ENCODE peak calls at places on chromosomes 2 and 18, in seven cellular contexts. One of them, this sample, is unnamed.

GRCh38 chr2:121018136-121019057 is 266.6 kb downstream of the TFCP2L1 start:
- DNase-seq in HCT116: no peak
- DNase-seq in SK-N-SH: no peak
- DNase-seq in GM12878: no peak
- DNase-seq in H1: peak; percentile 77
- DNase-seq in HepG2: no peak
- DNase-seq in K562: peak; percentile 63
- DNase-seq in this sample: no peak

GRCh38 chr2:200575957-200576356 is 9.9 kb upstream of the AOX1 start:
- DNase-seq in HCT116: no peak
- DNase-seq in SK-N-SH: no peak
- DNase-seq in GM12878: no peak
- DNase-seq in H1: no peak
- DNase-seq in HepG2: no peak
- DNase-seq in K562: no peak
- DNase-seq in this sample: no peak

GRCh38 chr2:140643761-140644187 is 1487.0 kb downstream of the LRP1B start:
- DNase-seq in HCT116: no peak
- DNase-seq in SK-N-SH: no peak
- DNase-seq in GM12878: no peak
- DNase-seq in H1: no peak
- DNase-seq in HepG2: no peak
- DNase-seq in K562: no peak
- DNase-seq in this sample: no peak

GRCh38 chr2:172806426-172807008 is 70.9 kb downstream of the RAPGEF4 start:
- DNase-seq in HCT116: peak; percentile 37
- DNase-seq in SK-N-SH: peak; percentile 50
- DNase-seq in GM12878: no peak
- DNase-seq in H1: no peak
- DNase-seq in HepG2: peak; percentile 42
- DNase-seq in K562: peak; percentile 23
- DNase-seq in this sample: peak; percentile 46

GRCh38 chr18:59509477-59510173 is 150.6 kb upstream of the LMAN1 start:
- DNase-seq in HCT116: no peak
- DNase-seq in SK-N-SH: no peak
- DNase-seq in GM12878: no peak
- DNase-seq in H1: no peak
- DNase-seq in HepG2: no peak
- DNase-seq in K562: no peak
- DNase-seq in this sample: no peak

GRCh38 chr2:133077259-133077822 is 407.3 kb upstream of the LYPD1 start:
- DNase-seq in HCT116: no peak
- DNase-seq in SK-N-SH: no peak
- DNase-seq in GM12878: no peak
- DNase-seq in H1: no peak
- DNase-seq in HepG2: no peak
- DNase-seq in K562: no peak
- DNase-seq in this sample: no peak

GRCh38 chr2:37923308-37924055 is 1.6 kb upstream of the RMDN2 start:
- DNase-seq in HCT116: no peak
- DNase-seq in SK-N-SH: no peak
- DNase-seq in GM12878: no peak
- DNase-seq in H1: no peak
- DNase-seq in HepG2: peak; percentile 39
- DNase-seq in K562: no peak
- DNase-seq in this sample: no peak

GRCh38 chr2:217924346-217924901 is 78.4 kb downstream of the TNS1 start:
- DNase-seq in HCT116: no peak
- DNase-seq in SK-N-SH: no peak
- DNase-seq in GM12878: no peak
- DNase-seq in H1: no peak
- DNase-seq in HepG2: no peak
- DNase-seq in K562: no peak
- DNase-seq in this sample: no peak

GRCh38 chr2:33292981-33293586 is 183.4 kb upstream of the RASGRP3 start:
- DNase-seq in HCT116: no peak
- DNase-seq in SK-N-SH: no peak
- DNase-seq in GM12878: no peak
- DNase-seq in H1: no peak
- DNase-seq in HepG2: no peak
- DNase-seq in K562: no peak
- DNase-seq in this sample: no peak

GRCh38 chr2:55168221-55169154 is 63.6 kb downstream of the CLHC1 start:
- DNase-seq in HCT116: peak; percentile 29
- DNase-seq in SK-N-SH: peak; percentile 52
- DNase-seq in GM12878: no peak
- DNase-seq in H1: no peak
- DNase-seq in HepG2: peak; percentile 70
- DNase-seq in K562: no peak
- DNase-seq in this sample: peak; percentile 40

DNA sequence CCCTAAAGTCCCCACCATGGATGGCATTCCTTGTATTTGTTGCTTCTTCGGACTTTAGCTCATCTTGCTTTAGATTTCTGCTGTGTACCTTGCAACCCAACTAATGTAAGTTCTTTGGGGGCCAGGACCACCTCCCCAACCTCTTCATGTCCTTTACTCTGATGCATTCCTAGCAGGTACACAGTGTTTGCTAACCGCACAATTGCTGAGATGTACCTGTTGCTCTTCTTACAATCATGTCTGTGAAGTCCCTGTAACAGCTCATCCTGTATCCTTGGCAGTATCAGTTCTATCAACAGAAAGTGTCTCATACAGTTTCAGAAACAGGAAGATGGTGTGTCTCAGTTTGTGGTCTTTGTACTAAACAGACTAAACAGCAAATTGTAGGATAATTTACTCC is 24.1 kb downstream of the ST8SIA3 start:
- DNase-seq in HCT116: no peak
- DNase-seq in SK-N-SH: no peak
- DNase-seq in GM12878: no peak
- DNase-seq in H1: no peak
- DNase-seq in HepG2: no peak
- DNase-seq in K562: no peak
- DNase-seq in this sample: no peak
- H3K4me1 ChIP-seq in HCT116: no peaks in the 10 kb centered on the region
- H3K4me1 ChIP-seq in SK-N-SH: no peaks in the 10 kb centered on the region
- H3K4me1 ChIP-seq in GM12878: no peaks in the 10 kb centered on the region
- H3K4me1 ChIP-seq in H1: no peaks in the 10 kb centered on the region
- H3K4me1 ChIP-seq in HepG2: no peaks in the 10 kb centered on the region
- H3K4me1 ChIP-seq in K562: no peaks in the 10 kb centered on the region
- H3K4me1 ChIP-seq in this sample: no peaks in the 10 kb centered on the region

DNA sequence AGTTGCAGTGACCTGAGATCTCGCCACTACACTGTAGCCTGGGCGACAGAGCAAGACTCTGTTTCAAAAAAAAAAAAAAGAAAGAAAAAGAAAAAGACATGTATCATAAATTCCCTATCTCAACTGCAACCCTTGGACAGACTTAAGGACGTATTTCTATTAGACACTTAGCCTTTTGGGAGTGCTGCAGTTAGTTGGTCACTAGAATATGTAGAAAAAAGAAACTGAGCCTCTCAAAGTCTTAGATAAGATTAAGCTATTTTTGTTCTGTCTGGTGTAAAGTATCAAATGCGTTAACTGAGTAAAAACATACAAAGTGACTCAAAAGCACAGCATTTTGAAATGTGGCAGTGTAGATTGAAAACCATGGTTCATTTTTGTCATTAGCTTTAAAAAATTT is 7.3 kb downstream of the NBEAL1 start:
- DNase-seq in HCT116: no peak
- DNase-seq in SK-N-SH: no peak
- DNase-seq in GM12878: no peak
- DNase-seq in H1: no peak
- DNase-seq in HepG2: no peak
- DNase-seq in K562: no peak
- DNase-seq in this sample: no peak
- TF ChIP-seq YY1 in HCT116: no peak
- TF ChIP-seq YY1 in SK-N-SH: no peak
- TF ChIP-seq YY1 in GM12878: no peak
- TF ChIP-seq YY1 in H1: no peak
- TF ChIP-seq YY1 in HepG2: no peak
- TF ChIP-seq YY1 in K562: no peak
- TF ChIP-seq YY1 in this sample: no peak

GRCh38 chr2:15841776-15842554 is 98.4 kb upstream of the MYCN start:
- DNase-seq in HCT116: no peak
- DNase-seq in SK-N-SH: peak; percentile 51
- DNase-seq in GM12878: no peak
- DNase-seq in H1: no peak
- DNase-seq in HepG2: peak; percentile 32
- DNase-seq in K562: no peak
- DNase-seq in this sample: no peak
- H3K9me3 ChIP-seq in HCT116: no peaks in the 10 kb centered on the region
- H3K9me3 ChIP-seq in SK-N-SH: peaks cover 4% of the 10 kb centered on the region
- H3K9me3 ChIP-seq in GM12878: no peaks in the 10 kb centered on the region
- H3K9me3 ChIP-seq in H1: no peaks in the 10 kb centered on the region
- H3K9me3 ChIP-seq in HepG2: no peaks in the 10 kb centered on the region
- H3K9me3 ChIP-seq in K562: no peaks in the 10 kb centered on the region
- H3K9me3 ChIP-seq in this sample: no peaks in the 10 kb centered on the region

GRCh38 chr2:237590272-237591020 is at the start of gene RAB17:
- DNase-seq in HCT116: peak; percentile 65
- DNase-seq in SK-N-SH: no peak
- DNase-seq in GM12878: no peak
- DNase-seq in H1: no peak
- DNase-seq in HepG2: peak; percentile 90
- DNase-seq in K562: no peak
- DNase-seq in this sample: no peak
- H3K4me1 ChIP-seq in HCT116: peaks cover 13% of the 10 kb centered on the region
- H3K4me1 ChIP-seq in SK-N-SH: peaks cover 8% of the 10 kb centered on the region
- H3K4me1 ChIP-seq in GM12878: no peaks in the 10 kb centered on the region
- H3K4me1 ChIP-seq in H1: peaks cover 23% of the 10 kb centered on the region
- H3K4me1 ChIP-seq in HepG2: peaks cover 97% of the 10 kb centered on the region
- H3K4me1 ChIP-seq in K562: no peaks in the 10 kb centered on the region
- H3K4me1 ChIP-seq in this sample: peaks cover 42% of the 10 kb centered on the region

GRCh38 chr18:25314824-25315223 is 37.1 kb downstream of the ZNF521 start:
- DNase-seq in HCT116: no peak
- DNase-seq in SK-N-SH: no peak
- DNase-seq in GM12878: no peak
- DNase-seq in H1: no peak
- DNase-seq in HepG2: no peak
- DNase-seq in K562: no peak
- DNase-seq in this sample: no peak
- TF ChIP-seq YY1 in HCT116: no peak
- TF ChIP-seq YY1 in SK-N-SH: no peak
- TF ChIP-seq YY1 in GM12878: no peak
- TF ChIP-seq YY1 in H1: no peak
- TF ChIP-seq YY1 in HepG2: no peak
- TF ChIP-seq YY1 in K562: no peak
- TF ChIP-seq YY1 in this sample: no peak

GRCh38 chr18:26634631-26635030 is 86.3 kb upstream of the KCTD1 start:
- DNase-seq in HCT116: no peak
- DNase-seq in SK-N-SH: no peak
- DNase-seq in GM12878: no peak
- DNase-seq in H1: no peak
- DNase-seq in HepG2: no peak
- DNase-seq in K562: no peak
- DNase-seq in this sample: no peak

GRCh38 chr18:26637983-26638382 is 89.6 kb upstream of the KCTD1 start:
- DNase-seq in HCT116: no peak
- DNase-seq in SK-N-SH: no peak
- DNase-seq in GM12878: no peak
- DNase-seq in H1: no peak
- DNase-seq in HepG2: no peak
- DNase-seq in K562: no peak
- DNase-seq in this sample: no peak

GRCh38 chr18:26639149-26639548 is 90.8 kb upstream of the KCTD1 start:
- DNase-seq in HCT116: no peak
- DNase-seq in SK-N-SH: no peak
- DNase-seq in GM12878: no peak
- DNase-seq in H1: no peak
- DNase-seq in HepG2: no peak
- DNase-seq in K562: no peak
- DNase-seq in this sample: no peak

GRCh38 chr18:26637324-26637723 is 89.0 kb upstream of the KCTD1 start:
- DNase-seq in HCT116: no peak
- DNase-seq in SK-N-SH: no peak
- DNase-seq in GM12878: no peak
- DNase-seq in H1: no peak
- DNase-seq in HepG2: no peak
- DNase-seq in K562: no peak
- DNase-seq in this sample: no peak

GRCh38 chr18:26635466-26635865 is 87.1 kb upstream of the KCTD1 start:
- DNase-seq in HCT116: no peak
- DNase-seq in SK-N-SH: no peak
- DNase-seq in GM12878: no peak
- DNase-seq in H1: no peak
- DNase-seq in HepG2: no peak
- DNase-seq in K562: no peak
- DNase-seq in this sample: no peak
- H3K9me3 ChIP-seq in HCT116: no peaks in the 10 kb centered on the region
- H3K9me3 ChIP-seq in SK-N-SH: no peaks in the 10 kb centered on the region
- H3K9me3 ChIP-seq in GM12878: no peaks in the 10 kb centered on the region
- H3K9me3 ChIP-seq in H1: no peaks in the 10 kb centered on the region
- H3K9me3 ChIP-seq in HepG2: no peaks in the 10 kb centered on the region
- H3K9me3 ChIP-seq in K562: no peaks in the 10 kb centered on the region
- H3K9me3 ChIP-seq in this sample: no peaks in the 10 kb centered on the region

DNA sequence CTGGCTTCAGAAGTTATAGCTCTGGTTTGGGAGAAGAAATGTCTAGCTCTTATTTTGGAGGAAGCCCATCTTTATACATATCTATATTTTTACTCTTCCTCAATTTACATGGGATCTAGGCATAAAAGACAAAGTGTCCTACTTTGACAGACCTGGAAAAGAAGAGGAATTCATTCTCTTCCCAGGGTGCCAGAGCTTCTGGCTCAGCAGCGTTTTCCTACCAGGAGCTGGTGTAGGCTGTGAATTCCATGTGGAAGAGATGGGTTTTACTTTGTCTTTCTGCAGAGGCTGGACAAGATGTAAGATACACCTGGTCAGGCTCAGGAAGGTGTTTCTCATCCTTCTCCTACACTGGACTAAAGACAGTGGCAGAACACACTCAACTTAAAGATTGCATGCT is 50.2 kb upstream of the LYPD6B start:
- DNase-seq in HCT116: no peak
- DNase-seq in SK-N-SH: no peak
- DNase-seq in GM12878: no peak
- DNase-seq in H1: peak; percentile 34
- DNase-seq in HepG2: no peak
- DNase-seq in K562: no peak
- DNase-seq in this sample: no peak
- H3K4me1 ChIP-seq in HCT116: no peaks in the 10 kb centered on the region
- H3K4me1 ChIP-seq in SK-N-SH: no peaks in the 10 kb centered on the region
- H3K4me1 ChIP-seq in GM12878: no peaks in the 10 kb centered on the region
- H3K4me1 ChIP-seq in H1: no peaks in the 10 kb centered on the region
- H3K4me1 ChIP-seq in HepG2: no peaks in the 10 kb centered on the region
- H3K4me1 ChIP-seq in K562: no peaks in the 10 kb centered on the region
- H3K4me1 ChIP-seq in this sample: no peaks in the 10 kb centered on the region

DNA sequence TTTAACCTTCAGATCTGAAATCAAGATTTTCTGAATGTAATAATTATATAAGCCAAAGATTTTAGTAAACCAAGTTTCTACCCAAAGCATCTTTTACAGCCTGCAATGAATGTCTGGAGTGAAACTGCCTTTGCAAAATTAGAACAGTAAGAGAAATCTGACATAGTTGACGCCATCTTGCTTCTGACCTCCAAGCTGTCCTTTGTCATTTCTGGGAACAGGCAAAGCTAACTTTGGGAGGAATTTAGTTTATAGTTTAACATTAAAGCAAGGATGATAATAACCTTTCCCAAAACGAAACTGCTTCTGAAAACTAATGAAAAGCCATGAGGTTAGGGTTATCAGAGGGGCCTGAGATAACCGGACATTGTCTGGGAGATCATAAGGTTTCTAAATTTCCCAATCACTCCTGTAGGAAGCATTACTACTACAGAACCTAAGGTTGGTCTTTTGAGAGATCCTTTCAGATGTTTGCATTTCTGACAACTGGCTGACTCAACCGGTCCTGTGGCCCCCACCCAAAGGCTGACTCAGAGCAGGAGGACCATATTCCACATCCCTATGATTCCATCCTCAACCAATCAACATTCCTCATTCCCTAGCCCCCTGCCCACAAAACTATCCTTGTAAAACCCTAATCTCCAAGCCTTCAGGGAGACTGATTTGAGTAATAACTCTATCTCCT is 124.5 kb downstream of the TMEM131 start:
- DNase-seq in HCT116: peak; percentile 60
- DNase-seq in SK-N-SH: no peak
- DNase-seq in GM12878: no peak
- DNase-seq in H1: no peak
- DNase-seq in HepG2: peak; percentile 25
- DNase-seq in K562: no peak
- DNase-seq in this sample: no peak
- TF ChIP-seq YY1 in HCT116: no peak
- TF ChIP-seq YY1 in SK-N-SH: no peak
- TF ChIP-seq YY1 in GM12878: no peak
- TF ChIP-seq YY1 in H1: no peak
- TF ChIP-seq YY1 in HepG2: no peak
- TF ChIP-seq YY1 in K562: no peak
- TF ChIP-seq YY1 in this sample: no peak